ENCODE peak calls at places on chromosome 17, in five cellular contexts. R is stimulated activated CD4-positive, alpha-beta T cell treated with anti-CD3 and anti-CD28 coated beads, Interleukin-1b, Interleukin-23, amount 100 ng/mL, for 1 hour; F is MM.1S; A is NCI-H1105 treated with DMSO at 0.1 percent for 48 hours; P is activated naive CD4-positive, alpha-beta T cell treated with anti-CD3 and anti-CD28 coated beads, Interleukin-2, amount 10 ng/mL, durations not matched to agents 7 days and 5 days. Y is an unnamed sample.

GRCh38 chr17:60766778-60767190 is 89.1 kb downstream of the BCAS3 start:
- DNase-seq in R (no peak), F (no peak), A (no peak), P (peak; percentile 38), Y (no peak)

GRCh38 chr17:47945080-47945479 is 3.7 kb downstream of the PNPO start:
- DNase-seq in R (no peak), F (no peak), A (no peak), P (peak; percentile 51), Y (no peak)

GRCh38 chr17:79248843-79249242 is 174.2 kb downstream of the ENGASE start:
- DNase-seq in R (no peak), F (no peak), A (no peak), P (no peak), Y (no peak)

GRCh38 chr17:15490634-15491261 is 23.3 kb upstream of the CDRT4 start:
- DNase-seq in R (no peak), F (no peak), A (no peak), P (no peak), Y (no peak)

GRCh38 chr17:45228121-45228941 is 6.6 kb downstream of the FMNL1 start:
- DNase-seq in R (no peak), F (peak; percentile 56), A (no peak), P (no peak), Y (peak; percentile 76)

GRCh38 chr17:31744541-31744951 is 114.5 kb downstream of the COPRS start:
- DNase-seq in R (no peak), F (no peak), A (no peak), P (no peak), Y (no peak)

GRCh38 chr17:48181653-48182052 is 74.1 kb downstream of the SNX11 start:
- DNase-seq in R (no peak), F (no peak), A (peak; percentile 18), P (no peak), Y (no peak)

GRCh38 chr17:1039511-1040215 is 42.7 kb downstream of the TIMM22 start:
- DNase-seq in R (no peak), F (no peak), A (no peak), P (no peak), Y (no peak)

GRCh38 chr17:30237296-30238002 is 2.0 kb upstream of the SLC6A4 start:
- DNase-seq in R (no peak), F (no peak), A (no peak), P (no peak), Y (no peak)

GRCh38 chr17:13031718-13032350 is 14.0 kb upstream of the ELAC2 start:
- DNase-seq in R (peak; percentile 15), F (peak; percentile 49), A (peak; percentile 11), P (peak; percentile 61), Y (peak; percentile 53)

GRCh38 chr17:83050651-83051422 is 28.6 kb upstream of the METRNL start:
- DNase-seq in R (no peak), F (peak; percentile 35), A (peak; percentile 33), P (no peak), Y (no peak)

GRCh38 chr17:56785396-56785795 is 48.3 kb downstream of the C17orf67 start:
- DNase-seq in R (no peak), F (no peak), A (no peak), P (no peak), Y (no peak)

GRCh38 chr17:10888858-10889257 is 51.0 kb upstream of the PIRT start:
- DNase-seq in R (no peak), F (no peak), A (no peak), P (no peak), Y (no peak)

GRCh38 chr17:70144260-70144846 is 25.0 kb upstream of the KCNJ2 start:
- DNase-seq in R (no peak), F (peak; percentile 20), A (peak; percentile 24), P (no peak), Y (peak; percentile 35)

GRCh38 chr17:75843577-75844529 is at the start of gene UNC13D:
- DNase-seq in R (no peak), F (no peak), A (no peak), P (peak; percentile 81), Y (peak; percentile 47)

GRCh38 chr17:4584125-4584834 is at the start of gene SMTNL2:
- DNase-seq in R (no peak), F (no peak), A (peak; percentile 30), P (peak; percentile 37), Y (no peak)

GRCh38 chr17:20991276-20992037 is 51.4 kb downstream of the USP22 start:
- DNase-seq in R (no peak), F (no peak), A (no peak), P (no peak), Y (no peak)

GRCh38 chr17:49574283-49574892 is 1.3 kb upstream of the NXPH3 start:
- DNase-seq in R (no peak), F (no peak), A (no peak), P (no peak), Y (no peak)

Y was measured in NAMALWA.